ENCODE peak calls at places on chromosomes 3 and 15, in six cellular contexts. One of them, this sample, is unnamed. For H3K36me3, the result is how much of the 10 kb centered on the place peaks cover.

GRCh38 chr15:71651750-71652186 is 158.6 kb upstream of the NR2E3 start:
- DNase-seq in CD4-positive, alpha-beta memory T cell: no peak
- DNase-seq in Karpas-422: peak
- DNase-seq in endothelial cell of umbilical vein: peak
- DNase-seq in astrocyte: peak
- DNase-seq in GM12878: peak
- DNase-seq in this sample: no peak

GRCh38 chr3:15205934-15206661 is at the start of gene CAPN7:
- DNase-seq in Karpas-422: peak
- DNase-seq in astrocyte: peak
- DNase-seq in endothelial cell of umbilical vein: peak
- DNase-seq in GM12878: peak
- DNase-seq in CD4-positive, alpha-beta memory T cell: peak
- DNase-seq in this sample: peak

GRCh38 chr3:184761120-184761841 is 49.4 kb upstream of the MAGEF1 start:
- DNase-seq in endothelial cell of umbilical vein: no peak
- DNase-seq in GM12878: no peak
- DNase-seq in CD4-positive, alpha-beta memory T cell: no peak
- DNase-seq in Karpas-422: peak
- DNase-seq in astrocyte: peak
- DNase-seq in this sample: no peak

GRCh38 chr15:39668457-39668856 is 87.6 kb downstream of the THBS1 start:
- DNase-seq in Karpas-422: no peak
- DNase-seq in GM12878: no peak
- DNase-seq in endothelial cell of umbilical vein: no peak
- DNase-seq in CD4-positive, alpha-beta memory T cell: no peak
- DNase-seq in astrocyte: no peak
- DNase-seq in this sample: no peak

GRCh38 chr3:188842628-188843027 is 329.1 kb upstream of the TPRG1 start:
- DNase-seq in Karpas-422: no peak
- DNase-seq in CD4-positive, alpha-beta memory T cell: no peak
- DNase-seq in GM12878: no peak
- DNase-seq in astrocyte: no peak
- DNase-seq in endothelial cell of umbilical vein: no peak
- DNase-seq in this sample: no peak

GRCh38 chr3:28586325-28586724 is 237.7 kb upstream of the AZI2 start:
- DNase-seq in Karpas-422: no peak
- DNase-seq in astrocyte: no peak
- DNase-seq in endothelial cell of umbilical vein: no peak
- DNase-seq in GM12878: no peak
- DNase-seq in CD4-positive, alpha-beta memory T cell: no peak
- DNase-seq in this sample: no peak

GRCh38 chr3:194561306-194561974 is 71.8 kb downstream of the TMEM44 start:
- DNase-seq in CD4-positive, alpha-beta memory T cell: no peak
- DNase-seq in GM12878: no peak
- DNase-seq in astrocyte: peak
- DNase-seq in Karpas-422: no peak
- DNase-seq in endothelial cell of umbilical vein: peak
- DNase-seq in this sample: no peak

GRCh38 chr3:131242201-131242600 is 139.4 kb upstream of the NUDT16 start:
- DNase-seq in Karpas-422: no peak
- DNase-seq in astrocyte: no peak
- DNase-seq in CD4-positive, alpha-beta memory T cell: no peak
- DNase-seq in GM12878: no peak
- DNase-seq in endothelial cell of umbilical vein: no peak
- DNase-seq in this sample: no peak

GRCh38 chr3:188212308-188212969 is 58.5 kb downstream of the LPP start:
- DNase-seq in CD4-positive, alpha-beta memory T cell: no peak
- DNase-seq in Karpas-422: no peak
- DNase-seq in GM12878: no peak
- DNase-seq in endothelial cell of umbilical vein: no peak
- DNase-seq in astrocyte: peak
- DNase-seq in this sample: no peak

GRCh38 chr3:115537669-115538068 is 85.6 kb upstream of the GAP43 start:
- DNase-seq in astrocyte: no peak
- DNase-seq in endothelial cell of umbilical vein: no peak
- DNase-seq in Karpas-422: no peak
- DNase-seq in CD4-positive, alpha-beta memory T cell: no peak
- DNase-seq in GM12878: no peak
- DNase-seq in this sample: no peak

GRCh38 chr15:52733078-52733477 is 53.9 kb upstream of the ATOSA start:
- DNase-seq in Karpas-422: peak
- DNase-seq in GM12878: no peak
- DNase-seq in astrocyte: no peak
- DNase-seq in CD4-positive, alpha-beta memory T cell: no peak
- DNase-seq in endothelial cell of umbilical vein: no peak
- DNase-seq in this sample: no peak

GRCh38 chr3:81375921-81376320 is 385.5 kb downstream of the GBE1 start:
- DNase-seq in CD4-positive, alpha-beta memory T cell: no peak
- DNase-seq in GM12878: no peak
- DNase-seq in astrocyte: peak
- DNase-seq in Karpas-422: no peak
- DNase-seq in endothelial cell of umbilical vein: peak
- DNase-seq in this sample: no peak

GRCh38 chr3:141366285-141367037 is 1.8 kb upstream of the ZBTB38 start:
- DNase-seq in endothelial cell of umbilical vein: peak
- DNase-seq in GM12878: no peak
- DNase-seq in Karpas-422: no peak
- DNase-seq in astrocyte: peak
- DNase-seq in CD4-positive, alpha-beta memory T cell: no peak
- DNase-seq in this sample: no peak

GRCh38 chr3:55615694-55616310 is 128.7 kb upstream of the WNT5A start:
- DNase-seq in endothelial cell of umbilical vein: no peak
- DNase-seq in GM12878: no peak
- DNase-seq in Karpas-422: peak
- DNase-seq in astrocyte: no peak
- DNase-seq in CD4-positive, alpha-beta memory T cell: no peak
- DNase-seq in this sample: no peak

GRCh38 chr3:12318758-12319621 is 30.1 kb downstream of the PPARG start:
- DNase-seq in GM12878: no peak
- DNase-seq in endothelial cell of umbilical vein: peak
- DNase-seq in Karpas-422: no peak
- DNase-seq in CD4-positive, alpha-beta memory T cell: no peak
- DNase-seq in astrocyte: no peak
- DNase-seq in this sample: no peak

GRCh38 chr3:144636833-144637232 is 665.2 kb downstream of the DIPK2A start:
- DNase-seq in Karpas-422: no peak
- DNase-seq in endothelial cell of umbilical vein: no peak
- DNase-seq in GM12878: no peak
- DNase-seq in CD4-positive, alpha-beta memory T cell: no peak
- DNase-seq in astrocyte: no peak
- DNase-seq in this sample: no peak

GRCh38 chr3:47613723-47614122 is 35.1 kb upstream of the CSPG5 start:
- DNase-seq in CD4-positive, alpha-beta memory T cell: no peak
- DNase-seq in endothelial cell of umbilical vein: no peak
- DNase-seq in astrocyte: peak
- DNase-seq in GM12878: no peak
- DNase-seq in Karpas-422: peak
- DNase-seq in this sample: no peak

GRCh38 chr3:47614788-47615187 is 36.1 kb upstream of the CSPG5 start:
- DNase-seq in astrocyte: no peak
- DNase-seq in Karpas-422: no peak
- DNase-seq in GM12878: no peak
- DNase-seq in CD4-positive, alpha-beta memory T cell: no peak
- DNase-seq in endothelial cell of umbilical vein: no peak
- DNase-seq in this sample: no peak

GRCh38 chr3:47612178-47612577 is 33.5 kb upstream of the CSPG5 start:
- DNase-seq in CD4-positive, alpha-beta memory T cell: no peak
- DNase-seq in Karpas-422: no peak
- DNase-seq in GM12878: no peak
- DNase-seq in astrocyte: peak
- DNase-seq in endothelial cell of umbilical vein: peak
- DNase-seq in this sample: no peak

GRCh38 chr3:47612879-47613278 is 34.2 kb upstream of the CSPG5 start:
- DNase-seq in GM12878: no peak
- DNase-seq in astrocyte: peak
- DNase-seq in endothelial cell of umbilical vein: no peak
- DNase-seq in CD4-positive, alpha-beta memory T cell: no peak
- DNase-seq in Karpas-422: no peak
- DNase-seq in this sample: no peak

DNA sequence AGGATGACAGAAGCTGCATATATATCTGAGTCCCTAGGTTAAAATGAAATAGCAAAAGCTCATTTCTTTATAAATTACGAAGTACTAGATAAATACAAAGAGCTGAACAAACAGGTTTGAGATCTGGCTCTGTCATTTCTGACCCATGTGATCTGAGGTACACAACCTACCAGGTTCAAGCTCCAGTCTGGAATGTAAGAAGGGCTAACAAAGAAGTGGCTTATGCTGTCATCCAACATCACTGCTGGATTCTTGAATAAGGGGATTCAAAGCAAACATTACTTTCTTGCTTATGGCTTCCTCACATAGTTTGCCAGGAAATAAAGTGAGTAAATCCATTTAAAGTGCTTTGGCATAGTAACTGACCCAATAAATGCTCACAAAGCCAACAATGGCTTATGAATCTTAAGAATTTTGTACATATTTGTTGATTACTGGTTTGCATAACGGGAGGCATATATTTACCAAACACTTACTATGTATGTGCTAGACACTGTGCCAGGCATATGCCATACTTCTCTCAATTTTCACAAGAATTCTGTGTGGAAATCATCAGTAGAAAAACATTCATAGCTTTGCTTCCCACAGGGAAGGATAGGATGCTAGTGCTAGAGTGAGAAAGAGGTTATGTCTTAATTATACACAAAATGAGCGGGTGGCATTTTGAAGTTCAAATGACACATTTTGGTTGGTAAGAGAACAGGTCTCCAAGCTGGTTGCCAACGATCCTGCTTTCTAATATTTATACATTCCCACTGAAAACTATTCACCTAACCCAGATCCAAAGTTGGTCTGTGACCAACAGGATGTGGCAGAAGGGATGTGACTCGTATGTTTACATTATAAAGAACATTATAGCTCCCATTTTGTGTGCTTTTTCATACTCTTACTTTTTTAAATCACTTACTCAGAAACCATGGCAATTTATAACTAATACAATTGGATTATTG is 38.7 kb upstream of the CSPG5 start:
- DNase-seq in astrocyte: peak
- DNase-seq in CD4-positive, alpha-beta memory T cell: no peak
- DNase-seq in GM12878: no peak
- DNase-seq in endothelial cell of umbilical vein: peak
- DNase-seq in Karpas-422: no peak
- DNase-seq in this sample: no peak
- H3K36me3 ChIP-seq in astrocyte: under half
- H3K36me3 ChIP-seq in CD4-positive, alpha-beta memory T cell: under half
- H3K36me3 ChIP-seq in GM12878: under half
- H3K36me3 ChIP-seq in endothelial cell of umbilical vein: under half
- H3K36me3 ChIP-seq in Karpas-422: half or more
- H3K36me3 ChIP-seq in this sample: under half

GRCh38 chr3:143122089-143122430 is 2.5 kb downstream of the CHST2 start:
- DNase-seq in astrocyte: no peak
- DNase-seq in Karpas-422: no peak
- DNase-seq in CD4-positive, alpha-beta memory T cell: no peak
- DNase-seq in endothelial cell of umbilical vein: no peak
- DNase-seq in GM12878: no peak
- DNase-seq in this sample: no peak

GRCh38 chr3:143119974-143120715 is 574 bp downstream of the CHST2 start:
- DNase-seq in Karpas-422: peak
- DNase-seq in astrocyte: no peak
- DNase-seq in GM12878: no peak
- DNase-seq in CD4-positive, alpha-beta memory T cell: peak
- DNase-seq in endothelial cell of umbilical vein: peak
- DNase-seq in this sample: no peak

GRCh38 chr3:143120716-143121239 is 1.2 kb downstream of the CHST2 start:
- DNase-seq in astrocyte: no peak
- DNase-seq in GM12878: no peak
- DNase-seq in endothelial cell of umbilical vein: peak
- DNase-seq in Karpas-422: peak
- DNase-seq in CD4-positive, alpha-beta memory T cell: peak
- DNase-seq in this sample: peak

GRCh38 chr3:143122608-143123352 is 3.2 kb downstream of the CHST2 start:
- DNase-seq in CD4-positive, alpha-beta memory T cell: no peak
- DNase-seq in GM12878: no peak
- DNase-seq in astrocyte: no peak
- DNase-seq in Karpas-422: peak
- DNase-seq in endothelial cell of umbilical vein: no peak
- DNase-seq in this sample: no peak

GRCh38 chr3:143121240-143122088 is 1.9 kb downstream of the CHST2 start:
- DNase-seq in CD4-positive, alpha-beta memory T cell: peak
- DNase-seq in Karpas-422: peak
- DNase-seq in astrocyte: no peak
- DNase-seq in endothelial cell of umbilical vein: peak
- DNase-seq in GM12878: no peak
- DNase-seq in this sample: peak
- H3K27ac ChIP-seq in CD4-positive, alpha-beta memory T cell: no peak
- H3K27ac ChIP-seq in Karpas-422: peak
- H3K27ac ChIP-seq in astrocyte: no peak
- H3K27ac ChIP-seq in endothelial cell of umbilical vein: no peak
- H3K27ac ChIP-seq in GM12878: peak
- H3K27ac ChIP-seq in this sample: no peak

DNA sequence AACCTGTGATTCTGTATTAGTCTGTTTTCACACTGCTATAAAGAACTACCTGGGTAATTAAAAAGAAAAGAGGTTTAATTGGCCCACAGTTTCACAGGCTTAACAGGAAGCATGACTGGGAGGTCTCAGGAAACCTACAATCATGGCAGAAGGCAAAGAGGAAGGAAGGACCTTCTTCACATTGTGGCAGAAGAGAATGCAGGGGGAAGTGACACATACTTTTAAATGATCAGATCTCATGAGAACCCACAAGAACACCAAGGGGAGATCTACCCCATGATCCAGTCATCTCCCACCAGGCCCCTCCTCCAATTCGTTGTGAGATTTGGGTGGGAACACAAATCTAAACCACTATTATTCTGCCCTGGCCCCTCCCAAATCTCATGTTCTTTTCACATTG is 6.1 kb downstream of the ZKSCAN7 start:
- DNase-seq in CD4-positive, alpha-beta memory T cell: no peak
- DNase-seq in Karpas-422: no peak
- DNase-seq in GM12878: no peak
- DNase-seq in astrocyte: no peak
- DNase-seq in endothelial cell of umbilical vein: no peak
- DNase-seq in this sample: no peak
- H3K36me3 ChIP-seq in CD4-positive, alpha-beta memory T cell: under half
- H3K36me3 ChIP-seq in Karpas-422: under half
- H3K36me3 ChIP-seq in GM12878: under half
- H3K36me3 ChIP-seq in astrocyte: under half
- H3K36me3 ChIP-seq in endothelial cell of umbilical vein: under half
- H3K36me3 ChIP-seq in this sample: under half

DNA sequence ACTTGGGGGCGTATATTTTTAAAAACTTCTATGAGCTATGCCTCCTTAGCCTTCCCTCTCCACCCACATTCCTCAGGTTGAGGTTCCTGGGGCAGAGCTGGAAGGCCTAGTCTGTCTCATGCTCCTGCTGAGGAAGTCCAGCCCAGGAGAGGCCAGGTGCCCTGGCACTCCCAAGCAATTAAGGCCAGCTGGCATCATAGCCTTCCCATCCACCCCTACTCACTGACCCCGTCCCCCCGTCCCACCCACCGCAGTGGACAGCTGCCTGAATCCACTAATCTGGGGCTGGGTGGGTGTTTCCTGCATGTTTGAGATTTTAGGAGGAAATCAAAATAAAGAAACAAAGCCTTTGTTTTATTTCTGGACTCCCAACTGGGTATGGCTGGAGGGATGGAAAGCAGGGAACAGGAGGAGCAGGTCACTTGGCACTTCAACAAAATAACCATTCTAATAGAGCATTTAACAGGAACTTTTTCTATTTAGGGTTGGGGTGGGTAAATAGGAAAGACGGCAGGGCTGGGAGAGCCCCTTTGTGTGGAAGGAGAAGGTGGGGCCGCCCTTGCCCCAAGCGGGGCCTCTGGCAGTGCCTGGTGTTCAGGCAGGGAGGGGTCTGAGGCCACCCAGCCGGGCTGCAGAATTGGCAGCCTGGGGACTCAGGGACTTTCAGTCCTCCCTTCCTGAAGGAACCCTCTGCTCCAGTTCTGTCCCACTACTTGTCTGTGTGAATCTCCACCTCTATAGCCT is 8.5 kb downstream of the MRAS start:
- DNase-seq in endothelial cell of umbilical vein: no peak
- DNase-seq in CD4-positive, alpha-beta memory T cell: no peak
- DNase-seq in Karpas-422: no peak
- DNase-seq in GM12878: no peak
- DNase-seq in astrocyte: no peak
- DNase-seq in this sample: no peak
- H3K27ac ChIP-seq in endothelial cell of umbilical vein: no peak
- H3K27ac ChIP-seq in CD4-positive, alpha-beta memory T cell: no peak
- H3K27ac ChIP-seq in Karpas-422: no peak
- H3K27ac ChIP-seq in GM12878: no peak
- H3K27ac ChIP-seq in astrocyte: no peak
- H3K27ac ChIP-seq in this sample: no peak

This sample was measured in CD8-positive, alpha-beta memory T cell.